ENCODE peak calls at places on chromosomes 4 and X, in ten cellular contexts. Z is heart right ventricle, H is mucosa of descending colon, D is body of pancreas, P is psoas muscle, V is BE2C, E is sigmoid colon, S is lower lobe of right lung, Y is A549, A is tibial artery. T is an unnamed sample.

GRCh38 chrX:116289592-116289991 is 119.0 kb downstream of the AGTR2 start:
- DNase-seq in E (no peak), D (no peak), Y (no peak), Z (no peak), V (no peak), H (no peak), P (no peak), S (no peak), A (no peak), T (no peak)

GRCh38 chr4:13891544-13891939 is 264.0 kb upstream of the BOD1L1 start:
- DNase-seq in D (no peak), P (no peak), Y (no peak), A (no peak), Z (no peak), V (no peak), E (no peak), S (no peak), H (no peak), T (no peak)

GRCh38 chr4:172153694-172154093 is 340.5 kb downstream of the GALNTL6 start:
- DNase-seq in D (no peak), H (no peak), V (no peak), P (no peak), Z (no peak), S (no peak), Y (no peak), A (no peak), E (no peak), T (no peak)

GRCh38 chr4:27117453-27117852 is 256.8 kb downstream of the STIM2 start:
- DNase-seq in Y (no peak), V (no peak), H (no peak), E (no peak), A (no peak), Z (no peak), P (no peak), S (no peak), D (no peak), T (no peak)

GRCh38 chrX:152177497-152178269 is 39.3 kb upstream of the MAGEA10 start:
- DNase-seq in S (no peak), D (no peak), Z (no peak), H (no peak), V (no peak), Y (no peak), E (no peak), A (no peak), P (no peak), T (no peak)

GRCh38 chrX:15404712-15405111 is 20.5 kb upstream of the VEGFD start:
- DNase-seq in E (peak; percentile 79), V (peak; percentile 40), Y (no peak), D (no peak), Z (peak; percentile 70), S (no peak), P (peak; percentile 39), A (peak; percentile 41), H (no peak), T (no peak)

GRCh38 chrX:47247206-47247998 is 14.6 kb downstream of the USP11 start:
- DNase-seq in H (no peak), V (no peak), Z (no peak), E (peak; percentile 57), A (no peak), S (no peak), P (no peak), Y (no peak), D (no peak), T (peak; percentile 56)

GRCh38 chr4:107736924-107737448 is 17.0 kb upstream of the PAPSS1 start:
- DNase-seq in V (peak; percentile 76), D (peak; percentile 49), P (no peak), E (no peak), Y (peak; percentile 31), S (no peak), A (no peak), H (no peak), Z (peak; percentile 38), T (no peak)

GRCh38 chr4:182142146-182143085 is 100.8 kb upstream of the TENM3 start:
- DNase-seq in Y (no peak), D (no peak), E (no peak), S (no peak), Z (no peak), V (no peak), A (no peak), H (peak; percentile 39), P (peak; percentile 20), T (no peak)

GRCh38 chr4:182143086-182143821 is 99.9 kb upstream of the TENM3 start:
- DNase-seq in A (no peak), V (no peak), H (no peak), Z (no peak), S (no peak), P (peak; percentile 12), E (no peak), Y (no peak), D (peak; percentile 13), T (no peak)

GRCh38 chr4:182145360-182145905 is 97.8 kb upstream of the TENM3 start:
- DNase-seq in Z (no peak), V (peak; percentile 29), A (no peak), P (no peak), D (no peak), Y (no peak), H (no peak), E (no peak), S (no peak), T (no peak)

GRCh38 chr4:182144621-182145359 is 98.4 kb upstream of the TENM3 start:
- DNase-seq in S (no peak), D (no peak), V (peak; percentile 57), A (no peak), H (no peak), Z (no peak), P (peak; percentile 25), Y (no peak), E (no peak), T (no peak)

GRCh38 chr4:182143822-182144620 is 99.2 kb upstream of the TENM3 start:
- DNase-seq in D (peak; percentile 13), V (peak; percentile 74), H (no peak), Y (peak; percentile 18), S (no peak), P (peak; percentile 49), A (no peak), E (no peak), Z (no peak), T (no peak)
- H3K4me3 ChIP-seq in D (peak overlapping the region; percentile 62), V (peak overlapping the region; percentile 88), H (no peak overlapping the region), Y (peak overlapping the region; percentile 83), S (peak overlapping the region; percentile 51), P (peak overlapping the region; percentile 78), A (peak overlapping the region; percentile 54), E (peak overlapping the region; percentile 82), Z (peak overlapping the region; percentile 67), T (peak overlapping the region; percentile 50)

DNA sequence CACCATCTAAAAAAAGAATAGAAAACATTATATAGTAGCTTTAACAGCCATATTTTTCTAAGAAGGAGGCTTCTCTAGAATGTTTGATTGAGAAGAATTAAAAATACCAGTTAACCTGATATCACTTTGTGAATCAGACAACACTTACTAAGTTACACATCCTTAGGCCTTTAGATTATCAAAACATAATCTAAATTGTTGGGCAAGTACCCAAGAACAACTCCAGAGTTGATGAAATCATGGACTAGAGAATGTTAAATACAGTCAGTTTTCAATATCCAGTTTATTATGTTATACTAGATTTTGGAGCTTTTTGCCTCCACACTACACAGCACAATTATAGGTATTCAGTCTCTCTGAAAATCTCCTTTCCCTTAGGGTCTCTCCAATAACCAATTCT is 39.6 kb downstream of the ARL13A start:
- DNase-seq in Z (no peak), H (no peak), E (no peak), A (no peak), Y (no peak), P (no peak), D (no peak), S (no peak), V (no peak), T (no peak)
- H3K4me1 ChIP-seq in Z (no peaks in the 10 kb centered on the region), H (no peaks in the 10 kb centered on the region), E (no peaks in the 10 kb centered on the region), A (no peaks in the 10 kb centered on the region), Y (no peaks in the 10 kb centered on the region), P (no peaks in the 10 kb centered on the region), D (no peaks in the 10 kb centered on the region), S (no peaks in the 10 kb centered on the region), V (no peaks in the 10 kb centered on the region), T (no peaks in the 10 kb centered on the region)

GRCh38 chr4:102825261-102826071 is 1.9 kb downstream of the UBE2D3 start:
- DNase-seq in S (no peak), Z (peak; percentile 47), H (no peak), A (peak; percentile 51), D (peak; percentile 20), Y (no peak), P (no peak), E (peak; percentile 65), V (peak; percentile 27), T (no peak)

GRCh38 chr4:102827674-102828496 is 534 bp upstream of the UBE2D3 start:
- DNase-seq in S (peak; percentile 100), H (peak; percentile 100), P (peak; percentile 98), D (peak; percentile 99), E (peak; percentile 100), A (peak; percentile 100), Z (peak; percentile 100), Y (peak; percentile 53), V (peak; percentile 99), T (peak; percentile 99)

GRCh38 chr4:102826105-102826889 is 1.1 kb downstream of the UBE2D3 start:
- DNase-seq in S (no peak), A (no peak), D (no peak), V (no peak), Y (no peak), Z (no peak), P (no peak), E (no peak), H (no peak), T (no peak)

GRCh38 chr4:102828497-102828808 is 1.1 kb upstream of the UBE2D3 start:
- DNase-seq in V (no peak), H (no peak), S (no peak), A (no peak), P (no peak), Z (no peak), Y (peak; percentile 41), E (no peak), D (no peak), T (no peak)

GRCh38 chr4:102826890-102827673 is at the start of gene UBE2D3:
- DNase-seq in Y (peak; percentile 24), A (peak; percentile 92), S (peak; percentile 96), Z (peak; percentile 95), P (peak; percentile 95), H (peak; percentile 97), V (peak; percentile 93), E (peak; percentile 99), D (peak; percentile 96), T (peak; percentile 99)
- TF ChIP-seq CTCF in Y (no peak), A (no peak), S (peak; percentile 14), Z (no peak), P (no peak), H (no peak), V (no peak), E (no peak), D (no peak), T (peak; percentile 24)

GRCh38 chrX:45762699-45763647 is 562.3 kb upstream of the DIPK2B start:
- DNase-seq in D (no peak), V (no peak), P (no peak), E (no peak), Y (no peak), A (no peak), Z (no peak), H (no peak), S (no peak), T (no peak)

GRCh38 chrX:45767021-45767491 is 566.4 kb upstream of the DIPK2B start:
- DNase-seq in E (no peak), D (no peak), Y (no peak), Z (no peak), V (no peak), P (no peak), H (no peak), A (no peak), S (no peak), T (no peak)

GRCh38 chrX:45761920-45762319 is 561.2 kb upstream of the DIPK2B start:
- DNase-seq in Y (no peak), H (no peak), D (no peak), P (no peak), E (no peak), Z (no peak), V (no peak), A (no peak), S (no peak), T (no peak)

GRCh38 chrX:45765726-45766125 is 565.0 kb upstream of the DIPK2B start:
- DNase-seq in H (no peak), A (no peak), P (no peak), S (no peak), D (no peak), Y (no peak), E (no peak), V (no peak), Z (no peak), T (no peak)

GRCh38 chrX:45765281-45765680 is 564.6 kb upstream of the DIPK2B start:
- DNase-seq in E (no peak), Z (no peak), S (no peak), Y (no peak), A (no peak), V (no peak), D (no peak), P (no peak), H (no peak), T (no peak)
- H3K4me3 ChIP-seq in E (no peak overlapping the region), Z (no peak overlapping the region), S (peak overlapping the region; percentile 14), Y (no peak overlapping the region), A (no peak overlapping the region), V (no peak overlapping the region), D (no peak overlapping the region), P (no peak overlapping the region), H (no peak overlapping the region), T (no peak overlapping the region)

T was measured in spleen.